ENCODE peak calls at places on chromosomes 3 and 15, in nine cellular contexts. C is progenitor cell of endocrine pancreas, R is nephron progenitor cell, G is GM12865, D is H9, I is type B pancreatic cell, E is epithelial cell of esophagus, Y is AG09319, Q is endothelial cell. Z is an unnamed sample.

GRCh38 chr15:42992626-42993025 is 72.0 kb upstream of the TTBK2 start:
- DNase-seq in D (no peak), C (no peak), I (no peak), Q (no peak), Y (no peak), G (no peak), E (no peak), R (no peak), Z (no peak)

GRCh38 chr3:188133646-188134045 is 20.3 kb upstream of the LPP start:
- DNase-seq in R (no peak), G (no peak), C (no peak), Q (no peak), D (no peak), I (no peak), E (no peak), Y (no peak), Z (no peak)

GRCh38 chr3:32778389-32778788 is 39.4 kb upstream of the TRIM71 start:
- DNase-seq in Q (no peak), D (no peak), E (no peak), G (no peak), R (no peak), Y (no peak), C (no peak), I (no peak), Z (no peak)

GRCh38 chr15:57510647-57511046 is 81.1 kb upstream of the MYZAP start:
- DNase-seq in Y (no peak), C (no peak), Q (peak), R (no peak), G (no peak), I (no peak), E (no peak), D (no peak), Z (no peak)

GRCh38 chr3:43418601-43419272 is 132.4 kb downstream of the SNRK start:
- DNase-seq in D (no peak), Q (no peak), Y (no peak), R (no peak), I (no peak), E (no peak), G (no peak), C (no peak), Z (no peak)

GRCh38 chr15:62619526-62619925 is 423.0 kb upstream of the TPM1 start:
- DNase-seq in D (no peak), R (no peak), Q (no peak), C (no peak), G (no peak), Y (no peak), I (no peak), E (no peak), Z (no peak)

GRCh38 chr3:197426161-197426566 is 127.8 kb upstream of the DLG1 start:
- DNase-seq in C (no peak), G (no peak), R (no peak), I (no peak), Y (no peak), E (peak), Q (no peak), D (no peak), Z (no peak)

GRCh38 chr3:135050536-135050935 is 255.5 kb downstream of the EPHB1 start:
- DNase-seq in Q (no peak), C (no peak), R (no peak), Y (no peak), I (no peak), E (no peak), D (peak), G (no peak), Z (no peak)

GRCh38 chr15:64611085-64611484 is 150.7 kb downstream of the ZNF609 start:
- DNase-seq in C (no peak), Y (no peak), E (no peak), D (no peak), R (no peak), G (no peak), I (no peak), Q (no peak), Z (no peak)

GRCh38 chr3:38121451-38121831 is 15.5 kb downstream of the ACAA1 start:
- DNase-seq in C (no peak), Q (no peak), G (no peak), I (no peak), R (no peak), D (no peak), Y (no peak), E (no peak), Z (no peak)

GRCh38 chr15:36643551-36643950 is 64.1 kb downstream of the CDIN1 start:
- DNase-seq in Q (no peak), I (no peak), Y (no peak), C (no peak), D (no peak), R (no peak), E (peak), G (no peak), Z (no peak)

GRCh38 chr15:79615754-79616153 is 183.6 kb downstream of the MINAR1 start:
- DNase-seq in Q (no peak), Y (no peak), C (no peak), E (no peak), G (no peak), D (no peak), I (no peak), R (no peak), Z (no peak)

GRCh38 chr3:39288300-39288808 is 8.5 kb upstream of the CX3CR1 start:
- DNase-seq in Q (peak), E (peak), G (peak), R (peak), C (peak), Y (peak), D (peak), I (peak), Z (peak)

GRCh38 chr15:40937762-40938529 is 8.8 kb downstream of the DLL4 start:
- DNase-seq in G (peak), D (peak), R (no peak), I (no peak), C (no peak), Q (no peak), E (peak), Y (no peak), Z (no peak)

GRCh38 chr15:64070965-64071851 is 22.4 kb downstream of the CIAO2A start:
- DNase-seq in C (no peak), Q (no peak), D (no peak), R (no peak), E (peak), Y (no peak), I (no peak), G (no peak), Z (no peak)

GRCh38 chr15:43146187-43146586 is 12.8 kb downstream of the TMEM62 start:
- DNase-seq in G (no peak), Y (no peak), D (no peak), I (no peak), Q (no peak), R (no peak), C (no peak), E (no peak), Z (no peak)

GRCh38 chr3:16481570-16481897 is 32.0 kb downstream of the RFTN1 start:
- DNase-seq in G (no peak), Y (no peak), D (no peak), C (no peak), E (no peak), I (no peak), R (no peak), Q (no peak), Z (no peak)

GRCh38 chr3:16480861-16481569 is 32.5 kb downstream of the RFTN1 start:
- DNase-seq in C (no peak), I (no peak), R (no peak), G (peak), D (no peak), Q (no peak), E (no peak), Y (no peak), Z (no peak)

GRCh38 chr3:16484216-16484615 is 29.3 kb downstream of the RFTN1 start:
- DNase-seq in C (no peak), R (no peak), G (no peak), I (no peak), Y (peak), E (no peak), Q (no peak), D (no peak), Z (no peak)

GRCh38 chr3:16482770-16483531 is 30.5 kb downstream of the RFTN1 start:
- DNase-seq in R (peak), C (no peak), E (no peak), Q (no peak), G (peak), I (no peak), D (peak), Y (no peak), Z (peak)

DNA sequence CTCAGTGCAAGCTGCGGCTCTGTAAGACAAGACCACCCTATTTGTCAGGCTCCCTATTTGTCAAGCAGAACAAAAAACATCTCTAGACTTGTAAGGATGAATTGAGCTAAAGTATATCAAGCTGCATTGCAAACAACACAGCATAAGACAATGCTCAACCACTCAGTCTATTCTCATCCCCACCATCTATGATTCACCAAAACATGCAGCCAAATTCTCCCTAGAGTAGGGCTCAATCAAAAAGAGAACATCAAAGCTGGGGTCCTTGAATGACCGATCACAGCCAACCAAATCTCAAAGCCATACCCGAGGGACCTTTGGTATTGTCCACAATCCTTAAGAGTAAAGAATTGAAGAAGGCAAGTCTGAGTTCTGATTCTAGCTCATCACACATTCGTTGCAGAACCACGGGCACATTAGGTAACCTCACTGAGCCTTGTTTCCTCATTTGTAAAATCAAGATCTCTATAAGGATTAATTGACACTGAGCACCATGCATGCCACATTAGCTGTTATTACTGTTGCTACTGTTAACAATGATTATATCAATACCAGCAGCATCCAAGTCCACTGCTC is 31.2 kb downstream of the RFTN1 start:
- DNase-seq in D (no peak), C (no peak), R (no peak), Y (no peak), Q (no peak), E (no peak), G (no peak), I (no peak), Z (no peak)
- TF ChIP-seq CTCF in D (no peak), C (no peak), R (no peak), Y (no peak), Q (no peak), E (no peak), G (no peak), I (no peak), Z (no peak)

GRCh38 chr3:122092460-122093165 is 37.5 kb downstream of the CD86 start:
- DNase-seq in E (peak), G (peak), Q (peak), R (no peak), I (no peak), D (peak), C (no peak), Y (no peak), Z (peak)
- TF ChIP-seq CTCF in E (peak), G (peak), Q (peak), R (no peak), I (peak), D (peak), C (peak), Y (peak), Z (peak)

GRCh38 chr3:195573611-195574496 is 9.9 kb downstream of the APOD start:
- DNase-seq in C (no peak), R (no peak), Q (no peak), Y (no peak), E (no peak), D (no peak), G (no peak), I (no peak), Z (no peak)
- TF ChIP-seq CTCF in C (no peak), R (no peak), Q (no peak), Y (no peak), E (no peak), D (no peak), G (no peak), I (no peak), Z (no peak)

GRCh38 chr15:31831596-31831995 is 198.7 kb upstream of the CHRNA7 start:
- DNase-seq in R (no peak), G (no peak), Q (no peak), Y (no peak), E (no peak), D (no peak), I (no peak), C (no peak), Z (no peak)

GRCh38 chr15:31824009-31824408 is 206.3 kb upstream of the CHRNA7 start:
- DNase-seq in E (no peak), G (no peak), D (no peak), Q (no peak), C (no peak), Y (no peak), R (no peak), I (peak), Z (no peak)

GRCh38 chr15:31828594-31828993 is 201.7 kb upstream of the CHRNA7 start:
- DNase-seq in C (no peak), E (no peak), I (peak), D (no peak), G (no peak), Y (no peak), R (no peak), Q (no peak), Z (no peak)
- TF ChIP-seq CTCF in C (no peak), E (no peak), I (no peak), D (no peak), G (no peak), Y (no peak), R (no peak), Q (no peak), Z (no peak)

DNA sequence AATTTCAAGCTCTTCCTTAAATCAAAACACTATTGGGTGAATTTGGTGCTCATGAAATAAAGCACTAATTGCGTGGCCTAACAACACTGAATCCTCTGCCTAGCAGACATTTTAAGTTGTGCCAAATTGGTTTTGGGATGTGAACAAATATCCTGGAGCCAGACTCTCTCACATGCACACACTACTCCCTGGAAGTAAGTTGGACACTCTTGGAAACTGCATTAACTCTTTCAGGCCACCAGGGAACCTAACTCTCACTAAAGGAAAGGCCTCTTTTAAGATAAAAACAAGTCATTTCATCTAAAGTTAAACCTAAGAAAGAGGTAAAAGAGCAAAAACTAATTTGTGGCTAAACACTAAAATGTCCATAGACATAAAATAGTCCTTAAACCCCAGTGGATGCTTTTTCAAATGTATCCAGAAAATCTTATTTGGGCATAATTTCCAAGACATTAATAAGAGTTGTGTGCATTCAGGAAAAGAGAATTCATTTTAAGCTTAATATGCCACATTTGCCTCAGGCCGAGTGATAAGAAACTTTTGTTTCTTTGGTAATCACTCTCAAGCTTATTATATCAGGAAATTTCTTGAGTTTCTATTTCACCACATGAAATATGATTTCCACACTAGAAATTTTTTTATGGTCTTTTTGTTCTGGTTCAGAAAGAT is 61.8 kb downstream of the ZBTB20 start:
- DNase-seq in C (no peak), I (no peak), Q (no peak), D (no peak), Y (no peak), G (no peak), E (no peak), R (no peak), Z (no peak)
- TF ChIP-seq CTCF in C (peak), I (peak), Q (peak), D (peak), Y (peak), G (no peak), E (peak), R (peak), Z (no peak)

GRCh38 chr3:195119461-195120198 is 151.3 kb downstream of the XXYLT1 start:
- DNase-seq in E (peak), R (peak), C (no peak), G (no peak), Q (peak), I (no peak), Y (peak), D (peak), Z (no peak)

GRCh38 chr3:195116393-195117185 is 154.4 kb downstream of the XXYLT1 start:
- DNase-seq in R (no peak), E (no peak), Y (no peak), Q (no peak), G (no peak), I (no peak), C (no peak), D (no peak), Z (no peak)

GRCh38 chr3:195120199-195120556 is 150.8 kb downstream of the XXYLT1 start:
- DNase-seq in Y (no peak), E (no peak), I (no peak), Q (no peak), C (no peak), G (no peak), D (no peak), R (no peak), Z (no peak)

GRCh38 chr3:195118671-195119070 is 152.3 kb downstream of the XXYLT1 start:
- DNase-seq in C (no peak), Q (no peak), Y (no peak), I (no peak), G (no peak), E (no peak), R (no peak), D (no peak), Z (no peak)

DNA sequence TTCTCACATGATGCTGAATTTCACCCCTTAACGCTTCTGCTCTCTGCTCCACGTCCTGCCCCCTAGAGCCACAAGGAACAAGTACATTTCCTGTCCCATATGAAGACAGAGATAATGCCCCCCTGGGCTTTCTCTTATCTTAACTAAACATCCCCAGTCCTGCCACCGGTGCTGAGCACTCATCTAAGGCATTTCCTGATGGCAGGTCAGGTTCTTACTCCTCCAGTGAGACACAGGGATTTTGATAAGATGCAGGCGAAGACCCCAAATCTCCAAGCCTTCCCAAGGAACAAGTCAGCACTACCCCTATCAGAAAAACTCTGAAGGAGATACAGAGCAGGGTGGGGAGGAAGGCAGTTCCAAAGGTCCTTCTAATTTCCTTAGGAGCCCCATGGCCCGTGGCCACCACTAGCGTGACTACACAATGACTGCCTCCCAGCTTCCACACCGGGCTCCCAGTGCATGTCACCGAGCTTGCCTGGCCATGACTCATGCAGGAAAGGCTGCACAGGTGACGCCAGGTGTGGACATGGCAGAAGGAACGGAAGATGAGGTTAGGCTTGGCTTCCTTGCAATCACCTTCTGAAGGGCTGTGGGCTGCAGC is 152.9 kb downstream of the XXYLT1 start:
- DNase-seq in I (no peak), Q (peak), R (no peak), C (no peak), D (no peak), E (peak), G (peak), Y (no peak), Z (no peak)
- TF ChIP-seq CTCF in I (peak), Q (peak), R (peak), C (peak), D (peak), E (no peak), G (peak), Y (no peak), Z (peak)

DNA sequence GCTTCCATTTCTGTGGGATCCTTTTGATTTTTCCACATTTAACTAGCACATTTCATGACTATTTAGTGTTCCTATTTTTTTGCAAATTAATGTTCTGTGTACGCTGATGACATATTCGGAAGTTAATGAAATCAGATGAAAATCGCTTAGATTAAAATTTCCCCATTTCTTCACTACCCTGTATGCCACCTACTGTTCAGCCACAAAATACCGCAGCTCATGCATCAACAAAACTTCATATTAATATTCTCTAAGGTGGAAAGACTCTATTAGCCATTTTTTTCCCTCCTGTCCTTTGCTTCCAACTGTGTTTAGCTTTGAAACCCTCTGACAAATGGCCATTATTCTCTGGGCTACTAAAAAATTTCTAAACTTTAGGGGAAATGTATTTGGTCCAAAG is 300.6 kb downstream of the MECOM start:
- DNase-seq in Y (no peak), D (no peak), C (no peak), Q (no peak), I (no peak), R (no peak), G (no peak), E (no peak), Z (no peak)
- TF ChIP-seq CTCF in Y (peak), D (no peak), C (no peak), Q (no peak), I (peak), R (no peak), G (no peak), E (peak), Z (no peak)